ENCODE peak calls at places on chromosomes 7 and 10, in four cellular contexts. K, C, F and Q are unnamed samples.

GRCh38 chr10:75202321-75203096 is 8.1 kb upstream of the VDAC2 start:
- DNase-seq in K (no peak), C (no peak), F (no peak), Q (no peak)

GRCh38 chr7:76368190-76368589 is 9.4 kb upstream of the YWHAG start:
- DNase-seq in K (no peak), C (no peak), F (no peak), Q (no peak)

GRCh38 chr7:104040666-104041065 is 51.2 kb upstream of the RELN start:
- DNase-seq in K (no peak), C (no peak), F (no peak), Q (no peak)

GRCh38 chr7:102450242-102450641 is 14.4 kb downstream of the ALKBH4 start:
- DNase-seq in K (peak; percentile 33), C (no peak), F (no peak), Q (no peak)

GRCh38 chr10:48330269-48330668 is 23.8 kb downstream of the MAPK8 start:
- DNase-seq in K (no peak), C (no peak), F (no peak), Q (no peak)

GRCh38 chr10:70648427-70648826 is 23.9 kb upstream of the ADAMTS14 start:
- DNase-seq in K (no peak), C (no peak), F (peak; percentile 35), Q (no peak)

GRCh38 chr7:130956417-130957139 is 222.6 kb upstream of the KLF14 start:
- DNase-seq in K (no peak), C (no peak), F (no peak), Q (no peak)

GRCh38 chr10:104686829-104687228 is 45.7 kb downstream of the SORCS3 start:
- DNase-seq in K (no peak), C (no peak), F (no peak), Q (no peak)

GRCh38 chr7:121376982-121377381 is 19.1 kb downstream of the FAM3C start:
- DNase-seq in K (no peak), C (no peak), F (no peak), Q (no peak)

GRCh38 chr10:12397147-12397896 is 48.0 kb downstream of the CAMK1D start:
- DNase-seq in K (no peak), C (no peak), F (no peak), Q (no peak)

GRCh38 chr10:23543696-23544095 is 104.8 kb downstream of the OTUD1 start:
- DNase-seq in K (no peak), C (no peak), F (no peak), Q (no peak)

GRCh38 chr7:83984076-83984475 is 210.5 kb downstream of the SEMA3A start:
- DNase-seq in K (no peak), C (no peak), F (no peak), Q (no peak)

GRCh38 chr10:88582806-88583583 is at the start of gene RNLS:
- DNase-seq in K (peak; percentile 48), C (peak; percentile 47), F (no peak), Q (peak; percentile 50)

GRCh38 chr10:131174211-131174565 is 137.3 kb downstream of the TCERG1L start:
- DNase-seq in K (no peak), C (no peak), F (no peak), Q (no peak)

GRCh38 chr10:56622335-56622973 is 261.4 kb upstream of the ZWINT start:
- DNase-seq in K (no peak), C (no peak), F (no peak), Q (no peak)

GRCh38 chr7:139950881-139951525 is 111.7 kb downstream of the PARP12 start:
- DNase-seq in K (no peak), C (no peak), F (no peak), Q (no peak)